ENCODE peak calls at places on chromosomes 2 and 18, in ten cellular contexts. R, W, K, X, Y, Q, U, P, A and F are unnamed samples.

GRCh38 chr2:236743623-236744280 is 174.1 kb downstream of the ACKR3 start:
- DNase-seq in R (no peak), W (no peak), K (peak; percentile 98), X (no peak), Y (no peak), Q (no peak), U (no peak), P (peak; percentile 100), A (no peak), F (no peak)

GRCh38 chr2:128347701-128348504 is 29.2 kb upstream of the HS6ST1 start:
- DNase-seq in R (no peak), W (no peak), K (peak; percentile 91), X (no peak), Y (peak; percentile 85), Q (peak; percentile 50), U (no peak), P (peak; percentile 64), A (no peak), F (no peak)

GRCh38 chr2:260507-261161 is 3.2 kb downstream of the SH3YL1 start:
- DNase-seq in R (peak; percentile 23), W (no peak), K (no peak), X (no peak), Y (no peak), Q (no peak), U (peak; percentile 99), P (no peak), A (no peak), F (no peak)

GRCh38 chr18:74351354-74351753 is 35.7 kb downstream of the C18orf63 start:
- DNase-seq in R (no peak), W (peak; percentile 26), K (peak; percentile 64), X (no peak), Y (no peak), Q (no peak), U (no peak), P (peak; percentile 31), A (no peak), F (no peak)

GRCh38 chr2:185137700-185138099 is 539.4 kb downstream of the ZNF804A start:
- DNase-seq in R (no peak), W (no peak), K (no peak), X (no peak), Y (no peak), Q (no peak), U (no peak), P (no peak), A (no peak), F (no peak)

GRCh38 chr2:160292225-160292624 is 92.2 kb upstream of the ITGB6 start:
- DNase-seq in R (no peak), W (no peak), K (peak; percentile 69), X (no peak), Y (no peak), Q (no peak), U (peak; percentile 15), P (no peak), A (no peak), F (no peak)

GRCh38 chr2:39913648-39914456 is 134.8 kb upstream of the THUMPD2 start:
- DNase-seq in R (peak; percentile 47), W (peak; percentile 63), K (peak; percentile 91), X (peak; percentile 59), Y (no peak), Q (no peak), U (peak; percentile 60), P (peak; percentile 66), A (peak; percentile 81), F (no peak)

GRCh38 chr2:127102464-127103242 is 4.3 kb downstream of the BIN1 start:
- DNase-seq in R (no peak), W (no peak), K (no peak), X (no peak), Y (peak; percentile 22), Q (no peak), U (no peak), P (no peak), A (no peak), F (peak; percentile 82)

DNA sequence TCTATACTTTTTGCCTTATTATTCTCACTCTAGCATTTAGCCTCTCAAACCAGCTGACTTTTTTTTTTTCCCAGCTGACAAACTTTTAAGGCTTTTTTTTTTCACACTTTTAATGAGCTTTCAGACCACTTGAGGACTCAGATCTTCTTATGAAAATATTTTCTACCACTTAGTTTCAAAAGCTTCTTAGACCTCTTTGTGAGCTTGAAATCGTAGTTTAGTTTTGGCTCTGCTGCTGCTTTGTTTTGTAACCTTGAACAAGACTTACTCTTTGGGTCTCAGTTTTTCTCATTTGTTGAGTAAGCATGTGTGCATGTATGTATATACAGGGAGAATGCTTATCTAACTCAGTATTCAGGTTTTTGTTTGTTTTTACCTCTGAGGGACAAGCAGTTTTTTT is 3.5 kb downstream of the NBEAL1 start:
- DNase-seq in R (no peak), W (peak; percentile 54), K (peak; percentile 50), X (no peak), Y (no peak), Q (no peak), U (peak; percentile 55), P (no peak), A (no peak), F (no peak)
- H3K4me3 ChIP-seq in R (no peak overlapping the region), W (peak overlapping the region; percentile 41), K (peak overlapping the region; percentile 58), X (no peak overlapping the region), Y (peak overlapping the region; percentile 75), Q (peak overlapping the region; percentile 79), U (peak overlapping the region; percentile 50), P (peak overlapping the region; percentile 40), A (no peak overlapping the region), F (no peak overlapping the region)

GRCh38 chr18:48004577-48004976 is 74.1 kb upstream of the SMAD2 start:
- DNase-seq in R (no peak), W (no peak), K (no peak), X (no peak), Y (no peak), Q (no peak), U (no peak), P (no peak), A (no peak), F (no peak)

GRCh38 chr18:48009116-48009825 is 78.8 kb upstream of the SMAD2 start:
- DNase-seq in R (no peak), W (no peak), K (no peak), X (no peak), Y (no peak), Q (no peak), U (no peak), P (no peak), A (no peak), F (peak; percentile 78)

GRCh38 chr18:48007955-48008701 is 77.7 kb upstream of the SMAD2 start:
- DNase-seq in R (peak; percentile 74), W (peak; percentile 37), K (no peak), X (no peak), Y (peak; percentile 74), Q (peak; percentile 78), U (peak; percentile 42), P (peak; percentile 30), A (peak; percentile 93), F (peak; percentile 91)

GRCh38 chr18:48006415-48007175 is 76.1 kb upstream of the SMAD2 start:
- DNase-seq in R (no peak), W (no peak), K (no peak), X (no peak), Y (no peak), Q (no peak), U (no peak), P (no peak), A (no peak), F (no peak)

DNA sequence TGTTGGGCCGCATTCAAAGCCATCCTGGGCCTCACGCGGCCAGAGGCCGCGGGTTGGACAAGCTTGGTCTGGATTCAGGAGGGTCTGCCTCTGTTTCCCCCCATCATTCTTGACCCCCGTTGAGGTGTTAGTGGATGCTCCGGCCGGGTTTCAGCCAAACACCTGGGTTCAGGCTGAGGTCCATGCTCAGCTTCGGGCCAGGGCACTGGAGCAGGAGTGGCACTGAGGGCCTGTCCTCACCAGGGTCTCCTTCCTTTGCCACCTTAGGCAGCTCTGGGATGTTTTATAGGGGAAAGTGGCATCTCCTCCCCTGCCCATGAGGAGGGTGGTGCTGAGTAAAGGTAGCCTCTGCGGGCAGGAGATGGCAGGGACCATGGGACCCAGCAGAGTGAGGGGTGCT is 76.9 kb upstream of the SMAD2 start:
- DNase-seq in R (no peak), W (no peak), K (no peak), X (no peak), Y (no peak), Q (no peak), U (no peak), P (no peak), A (no peak), F (no peak)
- H3K4me3 ChIP-seq in R (no peak overlapping the region), W (no peak overlapping the region), K (no peak overlapping the region), X (no peak overlapping the region), Y (no peak overlapping the region), Q (no peak overlapping the region), U (no peak overlapping the region), P (peak overlapping the region; percentile 65), A (peak overlapping the region; percentile 78), F (no peak overlapping the region)

DNA sequence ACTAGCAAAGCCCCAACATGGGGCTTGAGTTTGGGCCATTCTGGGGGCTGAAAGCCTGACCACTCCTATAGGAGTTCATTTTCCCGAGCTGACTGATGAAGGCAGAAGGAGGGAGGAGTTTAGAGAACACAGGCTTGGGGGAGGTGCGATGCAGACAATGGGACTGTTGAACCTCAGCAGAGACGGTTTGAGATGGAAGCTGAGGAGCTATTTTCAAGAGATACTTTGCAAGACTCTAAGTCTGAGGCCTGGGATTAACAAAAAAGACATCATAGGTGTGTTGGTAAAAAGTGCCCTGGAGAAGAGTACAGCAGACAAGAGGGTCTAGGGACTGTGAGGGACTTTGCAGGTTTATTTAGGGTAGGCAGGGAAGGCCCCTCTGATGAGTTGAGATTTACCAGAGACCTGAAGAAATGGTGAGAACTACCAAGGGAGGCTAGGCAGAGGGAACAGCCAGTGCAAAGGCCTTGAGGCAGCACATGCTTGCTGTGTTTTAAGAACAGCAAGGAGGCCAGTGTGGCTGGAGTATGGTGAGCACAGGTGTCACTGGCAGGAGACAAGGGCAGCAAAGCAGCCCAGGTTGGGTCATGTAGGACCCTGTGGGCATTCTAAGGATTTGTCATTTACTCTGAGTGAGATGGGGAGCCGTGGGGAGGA is 31.6 kb downstream of the PCBP1 start:
- DNase-seq in R (no peak), W (peak; percentile 62), K (no peak), X (no peak), Y (no peak), Q (no peak), U (peak; percentile 67), P (no peak), A (peak; percentile 85), F (no peak)
- H3K4me3 ChIP-seq in R (no peak overlapping the region), W (peak overlapping the region; percentile 30), K (no peak overlapping the region), X (no peak overlapping the region), Y (no peak overlapping the region), Q (no peak overlapping the region), U (no peak overlapping the region), P (no peak overlapping the region), A (peak overlapping the region; percentile 9), F (no peak overlapping the region)

DNA sequence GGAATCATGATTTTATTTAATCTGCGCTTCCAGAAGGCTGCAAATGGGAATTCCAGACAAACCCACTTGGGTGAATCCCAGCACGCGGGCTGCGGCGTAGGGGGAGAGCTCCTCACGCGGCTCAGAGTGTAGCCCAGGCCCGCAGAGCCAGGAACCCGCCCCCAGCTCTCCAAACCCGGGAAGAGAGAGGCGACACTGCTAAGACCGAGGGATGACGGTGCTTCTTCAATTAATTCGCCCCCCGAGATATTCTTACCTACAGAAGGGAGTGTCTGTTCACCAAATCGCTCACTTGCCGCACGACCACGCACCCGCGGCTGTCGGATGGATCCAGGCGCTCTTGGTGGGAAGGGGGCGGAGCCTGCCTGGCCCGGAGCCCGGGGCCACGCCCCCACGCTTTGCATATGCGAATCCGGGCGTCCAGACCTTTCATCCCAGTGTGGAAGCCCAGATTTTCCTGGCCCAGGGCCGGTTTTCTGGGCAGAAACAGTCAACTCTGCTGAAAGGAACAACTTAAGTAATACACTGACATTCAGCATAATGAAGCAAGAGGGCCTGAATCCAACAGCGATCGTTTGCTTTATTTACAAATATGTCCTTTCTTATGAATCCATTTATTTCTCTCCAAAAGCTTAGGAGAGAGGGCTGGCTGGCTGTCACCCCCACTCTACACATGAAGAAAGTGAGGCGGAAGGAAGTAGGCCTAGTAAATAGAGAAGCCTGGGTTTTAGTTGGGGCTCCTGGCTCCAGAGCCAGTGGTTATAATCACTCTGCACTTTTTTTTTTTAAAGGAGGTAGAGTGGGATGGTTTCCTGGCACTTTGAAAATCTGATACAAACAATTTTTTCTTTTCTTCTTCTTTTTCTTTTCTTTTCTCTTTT is at the start of gene SLC19A3:
- DNase-seq in R (peak; percentile 90), W (peak; percentile 4), K (peak; percentile 89), X (no peak), Y (peak; percentile 91), Q (peak; percentile 85), U (peak; percentile 69), P (peak; percentile 75), A (peak; percentile 95), F (peak; percentile 96)
- H3K4me3 ChIP-seq in R (peak within 1 kb of the TSS; percentile 43), W (no peak within 1 kb of the TSS), K (peak within 1 kb of the TSS; percentile 64), X (no peak within 1 kb of the TSS), Y (peak within 1 kb of the TSS; percentile 15), Q (peak within 1 kb of the TSS; percentile 45), U (peak within 1 kb of the TSS; percentile 50), P (peak within 1 kb of the TSS; percentile 66), A (peak within 1 kb of the TSS; percentile 58), F (no peak within 1 kb of the TSS)